ENCODE peak calls at places on chromosomes 4 and X, in six cellular contexts. One of them, this sample, is unnamed.

GRCh38 chr4:67883902-67884301 is at the start of gene TMPRSS11D:
- DNase-seq in IMR-90: no peak
- DNase-seq in trophoblast cell: no peak
- DNase-seq in mesenchymal stem cell: no peak
- DNase-seq in H9: no peak
- DNase-seq in neuronal stem cell: no peak
- DNase-seq in this sample: no peak

GRCh38 chr4:10179957-10180602 is 63.5 kb upstream of the WDR1 start:
- DNase-seq in IMR-90: peak
- DNase-seq in trophoblast cell: peak
- DNase-seq in mesenchymal stem cell: no peak
- DNase-seq in H9: no peak
- DNase-seq in neuronal stem cell: no peak
- DNase-seq in this sample: no peak

GRCh38 chr4:78624048-78624447 is 72.5 kb downstream of the ANXA3 start:
- DNase-seq in IMR-90: no peak
- DNase-seq in trophoblast cell: peak
- DNase-seq in mesenchymal stem cell: no peak
- DNase-seq in H9: no peak
- DNase-seq in neuronal stem cell: no peak
- DNase-seq in this sample: no peak

GRCh38 chrX:16386126-16386525 is 218.8 kb downstream of the MAGEB17 start:
- DNase-seq in IMR-90: peak
- DNase-seq in trophoblast cell: no peak
- DNase-seq in mesenchymal stem cell: no peak
- DNase-seq in H9: no peak
- DNase-seq in neuronal stem cell: no peak
- DNase-seq in this sample: no peak

GRCh38 chrX:136665258-136665900 is 17.4 kb downstream of the CD40LG start:
- DNase-seq in IMR-90: no peak
- DNase-seq in trophoblast cell: no peak
- DNase-seq in mesenchymal stem cell: no peak
- DNase-seq in H9: no peak
- DNase-seq in neuronal stem cell: no peak
- DNase-seq in this sample: no peak

GRCh38 chrX:132482632-132483031 is 6.2 kb downstream of the MBNL3 start:
- DNase-seq in IMR-90: no peak
- DNase-seq in trophoblast cell: no peak
- DNase-seq in mesenchymal stem cell: no peak
- DNase-seq in H9: no peak
- DNase-seq in neuronal stem cell: no peak
- DNase-seq in this sample: no peak

GRCh38 chr4:3518511-3518880 is 13.7 kb downstream of the LRPAP1 start:
- DNase-seq in IMR-90: no peak
- DNase-seq in trophoblast cell: no peak
- DNase-seq in mesenchymal stem cell: no peak
- DNase-seq in H9: no peak
- DNase-seq in neuronal stem cell: no peak
- DNase-seq in this sample: no peak

GRCh38 chr4:119210760-119211159 is 1.8 kb upstream of the USP53 start:
- DNase-seq in IMR-90: peak
- DNase-seq in trophoblast cell: no peak
- DNase-seq in mesenchymal stem cell: peak
- DNase-seq in H9: no peak
- DNase-seq in neuronal stem cell: no peak
- DNase-seq in this sample: no peak

GRCh38 chrX:13938053-13938765 is 91.5 kb downstream of the GEMIN8 start:
- DNase-seq in IMR-90: peak
- DNase-seq in trophoblast cell: no peak
- DNase-seq in mesenchymal stem cell: peak
- DNase-seq in H9: peak
- DNase-seq in neuronal stem cell: peak
- DNase-seq in this sample: peak

GRCh38 chr4:101954351-101954750 is 163.8 kb downstream of the BANK1 start:
- DNase-seq in IMR-90: no peak
- DNase-seq in trophoblast cell: no peak
- DNase-seq in mesenchymal stem cell: no peak
- DNase-seq in H9: no peak
- DNase-seq in neuronal stem cell: no peak
- DNase-seq in this sample: no peak

GRCh38 chr4:185183622-185184281 is 20.0 kb downstream of the CFAP97 start:
- DNase-seq in IMR-90: peak
- DNase-seq in trophoblast cell: peak
- DNase-seq in mesenchymal stem cell: peak
- DNase-seq in H9: peak
- DNase-seq in neuronal stem cell: peak
- DNase-seq in this sample: peak

GRCh38 chr4:172040766-172041165 is 227.6 kb downstream of the GALNTL6 start:
- DNase-seq in IMR-90: no peak
- DNase-seq in trophoblast cell: no peak
- DNase-seq in mesenchymal stem cell: no peak
- DNase-seq in H9: no peak
- DNase-seq in neuronal stem cell: no peak
- DNase-seq in this sample: no peak

GRCh38 chr4:172042714-172043114 is 229.5 kb downstream of the GALNTL6 start:
- DNase-seq in IMR-90: no peak
- DNase-seq in trophoblast cell: peak
- DNase-seq in mesenchymal stem cell: no peak
- DNase-seq in H9: no peak
- DNase-seq in neuronal stem cell: no peak
- DNase-seq in this sample: no peak

GRCh38 chr4:172045981-172046380 is 232.8 kb downstream of the GALNTL6 start:
- DNase-seq in IMR-90: no peak
- DNase-seq in trophoblast cell: no peak
- DNase-seq in mesenchymal stem cell: no peak
- DNase-seq in H9: no peak
- DNase-seq in neuronal stem cell: no peak
- DNase-seq in this sample: no peak
- H4K91ac ChIP-seq in IMR-90: no peak
- H4K91ac ChIP-seq in trophoblast cell: no peak
- H4K91ac ChIP-seq in mesenchymal stem cell: no peak
- H4K91ac ChIP-seq in H9: no peak
- H4K91ac ChIP-seq in neuronal stem cell: no peak
- H4K91ac ChIP-seq in this sample: no peak

DNA sequence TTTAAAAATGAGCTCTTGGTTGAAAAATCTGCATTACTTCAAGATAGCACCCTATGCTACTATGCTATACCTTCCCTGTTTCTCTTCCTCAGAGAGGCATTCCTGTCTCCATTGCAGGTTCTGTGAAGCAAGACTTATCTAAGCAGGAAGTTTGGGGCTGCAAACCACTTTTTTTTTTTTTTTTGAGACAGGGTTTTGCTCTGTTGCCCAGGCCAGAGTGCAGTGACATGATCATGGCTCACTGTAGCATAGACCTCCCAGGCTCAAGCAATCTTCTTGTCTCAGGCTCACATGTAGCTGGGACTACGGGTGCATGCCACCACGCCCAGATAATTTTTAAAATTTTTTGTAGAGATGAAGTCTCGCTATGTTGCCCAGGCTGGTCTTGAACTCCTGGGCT is 4.0 kb upstream of the CCNG2 start:
- DNase-seq in IMR-90: no peak
- DNase-seq in trophoblast cell: no peak
- DNase-seq in mesenchymal stem cell: no peak
- DNase-seq in H9: no peak
- DNase-seq in neuronal stem cell: no peak
- DNase-seq in this sample: no peak
- H4K91ac ChIP-seq in IMR-90: no peak
- H4K91ac ChIP-seq in trophoblast cell: peak
- H4K91ac ChIP-seq in mesenchymal stem cell: no peak
- H4K91ac ChIP-seq in H9: no peak
- H4K91ac ChIP-seq in neuronal stem cell: no peak
- H4K91ac ChIP-seq in this sample: no peak

GRCh38 chrX:12052109-12052508 is 86.2 kb upstream of the FRMPD4 start:
- DNase-seq in IMR-90: no peak
- DNase-seq in trophoblast cell: no peak
- DNase-seq in mesenchymal stem cell: no peak
- DNase-seq in H9: no peak
- DNase-seq in neuronal stem cell: no peak
- DNase-seq in this sample: no peak
- H4K91ac ChIP-seq in IMR-90: no peak
- H4K91ac ChIP-seq in trophoblast cell: no peak
- H4K91ac ChIP-seq in mesenchymal stem cell: no peak
- H4K91ac ChIP-seq in H9: no peak
- H4K91ac ChIP-seq in neuronal stem cell: no peak
- H4K91ac ChIP-seq in this sample: no peak

DNA sequence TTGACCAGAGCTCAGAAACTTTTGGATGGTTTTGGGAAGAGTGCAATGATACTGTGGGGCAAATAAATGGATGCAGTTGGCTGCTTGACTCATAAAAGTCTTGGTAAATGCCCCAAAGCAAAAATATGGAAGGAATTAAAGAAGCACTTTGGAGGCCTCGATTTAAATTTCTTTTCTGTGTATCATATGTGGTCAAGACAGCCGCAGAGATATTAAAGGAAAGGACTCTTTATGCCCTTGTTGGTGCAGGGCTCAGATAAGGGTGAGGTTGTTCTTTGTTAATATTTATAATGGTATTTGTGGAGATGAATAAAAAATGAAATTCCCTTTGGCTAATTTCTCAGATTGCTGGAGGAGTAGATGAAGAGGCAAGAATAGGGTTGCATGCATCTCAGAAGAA is 90.2 kb downstream of the NHS start:
- DNase-seq in IMR-90: no peak
- DNase-seq in trophoblast cell: peak
- DNase-seq in mesenchymal stem cell: no peak
- DNase-seq in H9: no peak
- DNase-seq in neuronal stem cell: no peak
- DNase-seq in this sample: no peak
- H4K91ac ChIP-seq in IMR-90: no peak
- H4K91ac ChIP-seq in trophoblast cell: no peak
- H4K91ac ChIP-seq in mesenchymal stem cell: no peak
- H4K91ac ChIP-seq in H9: no peak
- H4K91ac ChIP-seq in neuronal stem cell: no peak
- H4K91ac ChIP-seq in this sample: no peak

GRCh38 chrX:74525116-74525515 is 89.3 kb downstream of the RLIM start:
- DNase-seq in IMR-90: peak
- DNase-seq in trophoblast cell: no peak
- DNase-seq in mesenchymal stem cell: no peak
- DNase-seq in H9: no peak
- DNase-seq in neuronal stem cell: no peak
- DNase-seq in this sample: no peak

GRCh38 chrX:74527344-74527743 is 87.1 kb downstream of the RLIM start:
- DNase-seq in IMR-90: no peak
- DNase-seq in trophoblast cell: no peak
- DNase-seq in mesenchymal stem cell: no peak
- DNase-seq in H9: no peak
- DNase-seq in neuronal stem cell: no peak
- DNase-seq in this sample: no peak

GRCh38 chrX:74523870-74524735 is 90.3 kb downstream of the RLIM start:
- DNase-seq in IMR-90: peak
- DNase-seq in trophoblast cell: no peak
- DNase-seq in mesenchymal stem cell: no peak
- DNase-seq in H9: no peak
- DNase-seq in neuronal stem cell: no peak
- DNase-seq in this sample: no peak

GRCh38 chrX:74529311-74529710 is 85.1 kb downstream of the RLIM start:
- DNase-seq in IMR-90: no peak
- DNase-seq in trophoblast cell: no peak
- DNase-seq in mesenchymal stem cell: no peak
- DNase-seq in H9: no peak
- DNase-seq in neuronal stem cell: no peak
- DNase-seq in this sample: no peak

DNA sequence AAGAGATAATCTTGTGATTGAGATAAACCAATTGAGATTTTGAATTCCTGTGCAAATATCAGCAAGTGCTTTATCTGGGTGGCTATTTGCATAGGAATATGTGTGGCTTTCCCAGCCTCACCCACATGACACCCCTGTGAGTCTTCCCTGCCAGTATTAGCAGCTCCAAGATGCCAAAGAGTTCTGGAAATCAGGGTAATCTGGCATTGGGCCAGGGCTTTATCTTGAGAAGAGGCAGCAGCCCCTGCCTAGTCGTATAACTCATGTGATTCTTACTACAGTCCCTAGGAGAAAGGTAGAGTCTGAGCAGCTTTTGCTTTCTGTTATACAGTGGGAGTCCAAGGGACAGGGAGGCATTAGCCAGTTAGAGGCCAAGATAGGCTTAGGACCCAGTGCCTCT is 87.6 kb downstream of the RLIM start:
- DNase-seq in IMR-90: no peak
- DNase-seq in trophoblast cell: no peak
- DNase-seq in mesenchymal stem cell: no peak
- DNase-seq in H9: no peak
- DNase-seq in neuronal stem cell: no peak
- DNase-seq in this sample: no peak
- H4K91ac ChIP-seq in IMR-90: no peak
- H4K91ac ChIP-seq in trophoblast cell: no peak
- H4K91ac ChIP-seq in mesenchymal stem cell: no peak
- H4K91ac ChIP-seq in H9: no peak
- H4K91ac ChIP-seq in neuronal stem cell: no peak
- H4K91ac ChIP-seq in this sample: no peak

DNA sequence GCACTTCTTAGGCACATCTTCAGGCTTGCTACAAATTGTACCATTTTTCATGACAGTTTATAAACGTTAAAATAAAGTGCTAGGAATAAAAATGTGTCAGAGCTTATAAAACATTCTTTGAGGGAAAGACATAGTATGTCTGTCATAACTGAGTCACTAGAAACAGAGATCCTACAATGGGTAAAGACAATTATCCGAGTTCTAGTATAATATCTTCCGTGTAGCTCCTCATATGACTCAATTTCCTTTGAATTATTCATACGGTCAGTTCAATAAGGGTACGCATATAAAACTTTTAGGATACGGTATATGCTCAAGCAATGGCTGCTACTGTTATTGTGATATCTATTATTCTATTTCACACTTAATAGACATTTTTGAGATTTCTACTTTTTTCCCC is 349.1 kb downstream of the PCDH10 start:
- DNase-seq in IMR-90: no peak
- DNase-seq in trophoblast cell: no peak
- DNase-seq in mesenchymal stem cell: no peak
- DNase-seq in H9: no peak
- DNase-seq in neuronal stem cell: no peak
- DNase-seq in this sample: no peak
- H4K91ac ChIP-seq in IMR-90: no peak
- H4K91ac ChIP-seq in trophoblast cell: no peak
- H4K91ac ChIP-seq in mesenchymal stem cell: no peak
- H4K91ac ChIP-seq in H9: no peak
- H4K91ac ChIP-seq in neuronal stem cell: no peak
- H4K91ac ChIP-seq in this sample: no peak

GRCh38 chr4:146212781-146213180 is 1.6 kb upstream of the REELD1 start:
- DNase-seq in IMR-90: peak
- DNase-seq in trophoblast cell: no peak
- DNase-seq in mesenchymal stem cell: no peak
- DNase-seq in H9: no peak
- DNase-seq in neuronal stem cell: no peak
- DNase-seq in this sample: no peak

GRCh38 chr4:146210890-146211289 is 3.4 kb upstream of the REELD1 start:
- DNase-seq in IMR-90: no peak
- DNase-seq in trophoblast cell: peak
- DNase-seq in mesenchymal stem cell: no peak
- DNase-seq in H9: no peak
- DNase-seq in neuronal stem cell: no peak
- DNase-seq in this sample: no peak

GRCh38 chr4:146211440-146211839 is 2.9 kb upstream of the REELD1 start:
- DNase-seq in IMR-90: no peak
- DNase-seq in trophoblast cell: no peak
- DNase-seq in mesenchymal stem cell: no peak
- DNase-seq in H9: no peak
- DNase-seq in neuronal stem cell: no peak
- DNase-seq in this sample: no peak

GRCh38 chr4:146202665-146203064 is 11.7 kb upstream of the REELD1 start:
- DNase-seq in IMR-90: no peak
- DNase-seq in trophoblast cell: no peak
- DNase-seq in mesenchymal stem cell: no peak
- DNase-seq in H9: no peak
- DNase-seq in neuronal stem cell: no peak
- DNase-seq in this sample: no peak

GRCh38 chr4:146207410-146207809 is 6.9 kb upstream of the REELD1 start:
- DNase-seq in IMR-90: no peak
- DNase-seq in trophoblast cell: no peak
- DNase-seq in mesenchymal stem cell: no peak
- DNase-seq in H9: no peak
- DNase-seq in neuronal stem cell: no peak
- DNase-seq in this sample: no peak
- H4K91ac ChIP-seq in IMR-90: no peak
- H4K91ac ChIP-seq in trophoblast cell: no peak
- H4K91ac ChIP-seq in mesenchymal stem cell: no peak
- H4K91ac ChIP-seq in H9: no peak
- H4K91ac ChIP-seq in neuronal stem cell: no peak
- H4K91ac ChIP-seq in this sample: no peak